ENCODE peak calls at places on chromosome 22, in eight cellular contexts. M is vagina, Y is mammary epithelial cell, B is erythroblast, A is OCI-LY7, R is H1, T is NCI-H446 treated with DMSO at 0.1 percent for 48 hours, I is WTC11. L is an unnamed sample.

GRCh38 chr22:48884292-48884691 is 943.4 kb downstream of the BRD1 start:
- DNase-seq in M (no peak), Y (no peak), B (no peak), A (no peak), R (no peak), T (no peak), I (no peak), L (no peak)

GRCh38 chr22:39634530-39635399 is 64.2 kb downstream of the CACNA1I start:
- DNase-seq in M (no peak), Y (peak; percentile 90), B (peak; percentile 92), A (no peak), R (no peak), T (peak; percentile 50), I (no peak), L (peak; percentile 78)

GRCh38 chr22:37198290-37199102 is 10.4 kb upstream of the C1QTNF6 start:
- DNase-seq in M (no peak), Y (peak; percentile 69), B (peak; percentile 87), A (peak; percentile 81), R (no peak), T (peak; percentile 27), I (peak; percentile 87), L (peak; percentile 86)

GRCh38 chr22:50530280-50530856 is 556 bp upstream of the TYMP start:
- DNase-seq in M (no peak), Y (no peak), B (peak; percentile 70), A (peak; percentile 78), R (no peak), T (no peak), I (peak; percentile 48), L (peak; percentile 76)

GRCh38 chr22:49193348-49193747 is 634.3 kb downstream of the BRD1 start:
- DNase-seq in M (no peak), Y (no peak), B (no peak), A (no peak), R (no peak), T (no peak), I (no peak), L (no peak)

GRCh38 chr22:42432020-42432596 is at the start of gene NFAM1:
- DNase-seq in M (no peak), Y (no peak), B (no peak), A (no peak), R (no peak), T (peak; percentile 43), I (no peak), L (no peak)

GRCh38 chr22:35575116-35575748 is 34.6 kb downstream of the RASD2 start:
- DNase-seq in M (no peak), Y (no peak), B (no peak), A (peak; percentile 49), R (no peak), T (no peak), I (no peak), L (no peak)

GRCh38 chr22:23202812-23203451 is 22.6 kb downstream of the BCR start:
- DNase-seq in M (no peak), Y (no peak), B (no peak), A (no peak), R (no peak), T (no peak), I (no peak), L (no peak)

GRCh38 chr22:31944700-31945477 is 554 bp downstream of the YWHAH start:
- DNase-seq in M (no peak), Y (no peak), B (peak; percentile 77), A (peak; percentile 58), R (no peak), T (no peak), I (peak; percentile 48), L (peak; percentile 50)

GRCh38 chr22:23215294-23216204 is 35.2 kb downstream of the BCR start:
- DNase-seq in M (no peak), Y (peak; percentile 14), B (peak; percentile 10), A (no peak), R (no peak), T (no peak), I (no peak), L (peak; percentile 30)

GRCh38 chr22:44396021-44396726 is 83.4 kb upstream of the SHISAL1 start:
- DNase-seq in M (peak; percentile 62), Y (no peak), B (no peak), A (no peak), R (no peak), T (no peak), I (no peak), L (no peak)

GRCh38 chr22:43501951-43502874 is 90.4 kb downstream of the MPPED1 start:
- DNase-seq in M (no peak), Y (no peak), B (no peak), A (no peak), R (no peak), T (peak; percentile 29), I (no peak), L (no peak)

GRCh38 chr22:30562391-30562790 is 12.1 kb downstream of the GAL3ST1 start:
- DNase-seq in M (no peak), Y (peak; percentile 29), B (no peak), A (no peak), R (no peak), T (no peak), I (no peak), L (no peak)

GRCh38 chr22:47040486-47041145 is 278.2 kb downstream of the TBC1D22A start:
- DNase-seq in M (no peak), Y (no peak), B (no peak), A (no peak), R (no peak), T (no peak), I (no peak), L (no peak)

GRCh38 chr22:42931421-42932196 is 74.5 kb upstream of the ARFGAP3 start:
- DNase-seq in M (no peak), Y (no peak), B (no peak), A (peak; percentile 65), R (no peak), T (no peak), I (no peak), L (no peak)

GRCh38 chr22:40177738-40178416 is at the start of gene TNRC6B:
- DNase-seq in M (peak; percentile 95), Y (peak; percentile 97), B (peak; percentile 96), A (peak; percentile 96), R (peak; percentile 75), T (peak; percentile 94), I (peak; percentile 54), L (peak; percentile 63)

GRCh38 chr22:35308480-35308945 is 8.8 kb downstream of the TOM1 start:
- DNase-seq in M (no peak), Y (no peak), B (no peak), A (peak; percentile 36), R (no peak), T (no peak), I (no peak), L (no peak)

GRCh38 chr22:22086501-22087158 is 104.0 kb upstream of the TOP3B start:
- DNase-seq in M (no peak), Y (no peak), B (no peak), A (no peak), R (no peak), T (no peak), I (no peak), L (no peak)

GRCh38 chr22:31040542-31041398 is 40.3 kb upstream of the SMTN start:
- DNase-seq in M (no peak), Y (no peak), B (no peak), A (no peak), R (no peak), T (no peak), I (no peak), L (no peak)

GRCh38 chr22:33476716-33477115 is 418.5 kb upstream of the SYN3 start:
- DNase-seq in M (no peak), Y (peak; percentile 29), B (no peak), A (no peak), R (no peak), T (no peak), I (no peak), L (peak; percentile 16)

GRCh38 chr22:19516378-19517170 is 7.6 kb downstream of the CLDN5 start:
- DNase-seq in M (no peak), Y (no peak), B (no peak), A (no peak), R (no peak), T (no peak), I (no peak), L (no peak)

GRCh38 chr22:48885919-48886305 is 941.8 kb downstream of the BRD1 start:
- DNase-seq in M (no peak), Y (no peak), B (no peak), A (no peak), R (no peak), T (no peak), I (no peak), L (no peak)

GRCh38 chr22:17476838-17477237 is 86.5 kb upstream of the SLC25A18 start:
- DNase-seq in M (no peak), Y (peak; percentile 5), B (peak; percentile 23), A (no peak), R (no peak), T (no peak), I (no peak), L (no peak)

L was measured in hepatic stellate cell.